ENCODE peak calls at places on chromosomes 13 and 19, in six cellular contexts. C is CD8-positive, alpha-beta T cell; J is neural crest cell; Y is HS-5; R is A549; O is stimulated activated CD4-positive, alpha-beta T cell treated with anti-CD3 and anti-CD28 coated beads, Interleukin-1b, Interleukin-23, amount 100 ng/mL, for 24 hours. P is an unnamed sample.

GRCh38 chr13:42964681-42965305 is 27.2 kb downstream of the EPSTI1 start:
- DNase-seq in O (no peak), R (no peak), Y (no peak), J (no peak), C (no peak), P (no peak)

GRCh38 chr19:16327131-16327450 is 2.5 kb downstream of the KLF2 start:
- DNase-seq in C (no peak), O (no peak), J (no peak), R (no peak), Y (no peak), P (no peak)

GRCh38 chr19:4977299-4978174 is 8.6 kb downstream of the KDM4B start:
- DNase-seq in Y (no peak), J (no peak), O (no peak), R (no peak), C (no peak), P (no peak)

GRCh38 chr19:41688098-41688497 is at the start of gene CEACAM7:
- DNase-seq in J (no peak), Y (no peak), C (no peak), R (no peak), O (no peak), P (no peak)

GRCh38 chr13:72959643-72960042 is 99.2 kb upstream of the KLF5 start:
- DNase-seq in R (no peak), C (no peak), Y (no peak), J (no peak), O (no peak), P (no peak)

GRCh38 chr13:63517376-63517775 is 2101.7 kb upstream of the PCDH20 start:
- DNase-seq in C (no peak), J (no peak), O (no peak), R (no peak), Y (peak), P (no peak)

GRCh38 chr13:46797468-46798237 is 692 bp upstream of the ESD start:
- DNase-seq in R (no peak), C (no peak), J (no peak), Y (no peak), O (no peak), P (no peak)

GRCh38 chr19:53998223-53998622 is 6.8 kb downstream of the CACNG6 start:
- DNase-seq in J (no peak), R (no peak), O (no peak), C (no peak), Y (no peak), P (no peak)

GRCh38 chr13:49840266-49840665 is 47.8 kb upstream of the KPNA3 start:
- DNase-seq in Y (no peak), J (no peak), O (no peak), C (no peak), R (no peak), P (no peak)

GRCh38 chr19:5339470-5339949 is 1.1 kb downstream of the PTPRS start:
- DNase-seq in O (no peak), R (no peak), J (no peak), C (no peak), Y (no peak), P (peak)

GRCh38 chr13:40137400-40137799 is 481.9 kb downstream of the COG6 start:
- DNase-seq in J (no peak), Y (no peak), C (no peak), R (no peak), O (no peak), P (no peak)

GRCh38 chr19:5048091-5048726 is 79.3 kb downstream of the KDM4B start:
- DNase-seq in O (peak), C (peak), J (peak), Y (no peak), R (peak), P (peak)

GRCh38 chr19:835201-835810 is 5.5 kb upstream of the PRTN3 start:
- DNase-seq in O (no peak), Y (no peak), C (no peak), J (no peak), R (no peak), P (no peak)

GRCh38 chr13:38875186-38875875 is 115.3 kb downstream of the STOML3 start:
- DNase-seq in J (no peak), C (no peak), Y (no peak), R (no peak), O (no peak), P (no peak)

GRCh38 chr19:40549007-40549708 is 27.5 kb upstream of the SHKBP1 start:
- DNase-seq in C (peak), J (peak), O (peak), R (peak), Y (no peak), P (peak)

GRCh38 chr19:5052945-5053485 is 84.1 kb downstream of the KDM4B start:
- DNase-seq in J (no peak), R (no peak), Y (no peak), C (no peak), O (no peak), P (no peak)

GRCh38 chr13:106061781-106062180 is 473.7 kb downstream of the EFNB2 start:
- DNase-seq in R (no peak), Y (no peak), O (no peak), C (no peak), J (no peak), P (no peak)

GRCh38 chr13:97141564-97142005 is 80.5 kb upstream of the MBNL2 start:
- DNase-seq in J (peak), Y (peak), O (no peak), R (peak), C (no peak), P (peak)

GRCh38 chr19:30783212-30783611 is 411.0 kb downstream of the ZNF536 start:
- DNase-seq in J (no peak), R (no peak), Y (no peak), C (no peak), O (no peak), P (no peak)

GRCh38 chr13:30998548-30999140 is 66.2 kb downstream of the TEX26 start:
- DNase-seq in R (no peak), O (no peak), C (no peak), Y (no peak), J (no peak), P (no peak)

GRCh38 chr13:46648166-46648607 is 95.2 kb downstream of the LRCH1 start:
- DNase-seq in Y (no peak), C (no peak), O (no peak), J (peak), R (peak), P (no peak)

GRCh38 chr19:10796653-10797052 is 39.4 kb downstream of the TMED1 start:
- DNase-seq in Y (no peak), R (no peak), O (no peak), J (no peak), C (no peak), P (no peak)

GRCh38 chr19:39144487-39145071 is 19.0 kb downstream of the PAK4 start:
- DNase-seq in J (peak), O (no peak), Y (no peak), C (no peak), R (no peak), P (no peak)

GRCh38 chr19:51552996-51553725 is 17.9 kb upstream of the ZNF175 start:
- DNase-seq in J (peak), Y (no peak), O (peak), C (peak), R (peak), P (peak)

GRCh38 chr19:19214892-19215291 is 3.1 kb downstream of the NCAN start:
- DNase-seq in C (no peak), J (peak), O (no peak), R (no peak), Y (no peak), P (no peak)

GRCh38 chr13:28059214-28059613 is 41.2 kb downstream of the FLT3 start:
- DNase-seq in Y (no peak), O (peak), R (peak), C (peak), J (peak), P (peak)

GRCh38 chr19:55373993-55374757 is 2.5 kb upstream of the TMEM190 start:
- DNase-seq in R (peak), O (no peak), C (no peak), J (no peak), Y (no peak), P (no peak)

GRCh38 chr19:2540646-2541454 is 64.9 kb downstream of the GADD45B start:
- DNase-seq in Y (peak), O (no peak), C (no peak), J (peak), R (peak), P (no peak)

GRCh38 chr13:99384468-99384867 is 77.3 kb upstream of the GPR183 start:
- DNase-seq in R (no peak), Y (no peak), O (no peak), J (no peak), C (no peak), P (no peak)

GRCh38 chr19:50209131-50209530 is 5.7 kb downstream of the MYH14 start:
- DNase-seq in J (no peak), R (no peak), C (no peak), O (no peak), Y (no peak), P (peak)

GRCh38 chr13:112065867-112066623 is 904 bp upstream of the SOX1 start:
- DNase-seq in Y (no peak), J (no peak), O (no peak), R (no peak), C (no peak), P (peak)

GRCh38 chr19:54959840-54960239 is 6.3 kb upstream of the NLRP2 start:
- DNase-seq in O (no peak), C (no peak), J (no peak), R (no peak), Y (no peak), P (peak)

GRCh38 chr13:101425623-101426022 is 9.3 kb upstream of the NALCN start:
- DNase-seq in Y (no peak), C (no peak), R (no peak), O (no peak), J (no peak), P (no peak)

P was measured in GM20000.